ENCODE peak calls at places on chromosomes 2 and 18, in eight cellular contexts. One of them, this sample, is unnamed.

GRCh38 chr2:101063753-101064502 is 61.8 kb downstream of the RPL31 start:
- DNase-seq in fibroblast of the aortic adventitia: peak; percentile 74
- DNase-seq in adrenal gland: no peak
- DNase-seq in amniotic stem cell: no peak
- DNase-seq in epithelial cell of esophagus: peak; percentile 41
- DNase-seq in heart right ventricle: no peak
- DNase-seq in progenitor cell of endocrine pancreas: no peak
- DNase-seq in upper lobe of right lung: no peak
- DNase-seq in this sample: no peak

GRCh38 chr18:23340661-23341060 is 112.4 kb upstream of the RIOK3 start:
- DNase-seq in fibroblast of the aortic adventitia: peak; percentile 39
- DNase-seq in adrenal gland: no peak
- DNase-seq in amniotic stem cell: no peak
- DNase-seq in epithelial cell of esophagus: peak; percentile 61
- DNase-seq in heart right ventricle: peak; percentile 20
- DNase-seq in progenitor cell of endocrine pancreas: no peak
- DNase-seq in upper lobe of right lung: no peak
- DNase-seq in this sample: no peak

GRCh38 chr18:30903566-30903965 is 139.0 kb downstream of the DSC3 start:
- DNase-seq in fibroblast of the aortic adventitia: no peak
- DNase-seq in adrenal gland: no peak
- DNase-seq in amniotic stem cell: no peak
- DNase-seq in epithelial cell of esophagus: peak; percentile 99
- DNase-seq in heart right ventricle: no peak
- DNase-seq in progenitor cell of endocrine pancreas: no peak
- DNase-seq in upper lobe of right lung: no peak
- DNase-seq in this sample: no peak

GRCh38 chr2:46364797-46365457 is 67.7 kb downstream of the EPAS1 start:
- DNase-seq in fibroblast of the aortic adventitia: peak; percentile 85
- DNase-seq in adrenal gland: peak; percentile 59
- DNase-seq in amniotic stem cell: peak; percentile 44
- DNase-seq in epithelial cell of esophagus: peak; percentile 70
- DNase-seq in heart right ventricle: no peak
- DNase-seq in progenitor cell of endocrine pancreas: no peak
- DNase-seq in upper lobe of right lung: no peak
- DNase-seq in this sample: no peak

GRCh38 chr2:38091757-38092156 is 15.8 kb upstream of the CYP1B1 start:
- DNase-seq in fibroblast of the aortic adventitia: no peak
- DNase-seq in adrenal gland: no peak
- DNase-seq in amniotic stem cell: no peak
- DNase-seq in epithelial cell of esophagus: no peak
- DNase-seq in heart right ventricle: no peak
- DNase-seq in progenitor cell of endocrine pancreas: no peak
- DNase-seq in upper lobe of right lung: no peak
- DNase-seq in this sample: no peak

GRCh38 chr2:94966689-94967088 is 58.8 kb upstream of the MAL start:
- DNase-seq in fibroblast of the aortic adventitia: no peak
- DNase-seq in adrenal gland: no peak
- DNase-seq in amniotic stem cell: no peak
- DNase-seq in epithelial cell of esophagus: no peak
- DNase-seq in heart right ventricle: no peak
- DNase-seq in progenitor cell of endocrine pancreas: no peak
- DNase-seq in upper lobe of right lung: no peak
- DNase-seq in this sample: no peak

GRCh38 chr18:58263055-58263732 is 219.2 kb downstream of the NEDD4L start:
- DNase-seq in fibroblast of the aortic adventitia: no peak
- DNase-seq in adrenal gland: no peak
- DNase-seq in amniotic stem cell: no peak
- DNase-seq in epithelial cell of esophagus: peak; percentile 85
- DNase-seq in heart right ventricle: no peak
- DNase-seq in progenitor cell of endocrine pancreas: no peak
- DNase-seq in upper lobe of right lung: no peak
- DNase-seq in this sample: no peak

GRCh38 chr2:204012081-204012653 is 75.6 kb downstream of the ICOS start:
- DNase-seq in fibroblast of the aortic adventitia: no peak
- DNase-seq in adrenal gland: no peak
- DNase-seq in amniotic stem cell: no peak
- DNase-seq in epithelial cell of esophagus: peak; percentile 91
- DNase-seq in heart right ventricle: no peak
- DNase-seq in progenitor cell of endocrine pancreas: no peak
- DNase-seq in upper lobe of right lung: no peak
- DNase-seq in this sample: no peak

GRCh38 chr2:227036527-227036926 is 127.5 kb downstream of the COL4A4 start:
- DNase-seq in fibroblast of the aortic adventitia: no peak
- DNase-seq in adrenal gland: no peak
- DNase-seq in amniotic stem cell: no peak
- DNase-seq in epithelial cell of esophagus: no peak
- DNase-seq in heart right ventricle: no peak
- DNase-seq in progenitor cell of endocrine pancreas: no peak
- DNase-seq in upper lobe of right lung: no peak
- DNase-seq in this sample: no peak

GRCh38 chr2:145563752-145564615 is 1044.1 kb upstream of the ZEB2 start:
- DNase-seq in fibroblast of the aortic adventitia: peak; percentile 8
- DNase-seq in adrenal gland: no peak
- DNase-seq in amniotic stem cell: no peak
- DNase-seq in epithelial cell of esophagus: peak; percentile 91
- DNase-seq in heart right ventricle: no peak
- DNase-seq in progenitor cell of endocrine pancreas: peak; percentile 12
- DNase-seq in upper lobe of right lung: no peak
- DNase-seq in this sample: peak; percentile 24

GRCh38 chr18:44638811-44639210 is 41.9 kb upstream of the SETBP1 start:
- DNase-seq in fibroblast of the aortic adventitia: no peak
- DNase-seq in adrenal gland: no peak
- DNase-seq in amniotic stem cell: no peak
- DNase-seq in epithelial cell of esophagus: peak; percentile 86
- DNase-seq in heart right ventricle: no peak
- DNase-seq in progenitor cell of endocrine pancreas: no peak
- DNase-seq in upper lobe of right lung: no peak
- DNase-seq in this sample: no peak

GRCh38 chr18:66048404-66048803 is 297.6 kb downstream of the CDH7 start:
- DNase-seq in fibroblast of the aortic adventitia: no peak
- DNase-seq in adrenal gland: no peak
- DNase-seq in amniotic stem cell: no peak
- DNase-seq in epithelial cell of esophagus: no peak
- DNase-seq in heart right ventricle: no peak
- DNase-seq in progenitor cell of endocrine pancreas: no peak
- DNase-seq in upper lobe of right lung: no peak
- DNase-seq in this sample: no peak

GRCh38 chr18:52340466-52341378 is 725 bp downstream of the DCC start:
- DNase-seq in fibroblast of the aortic adventitia: no peak
- DNase-seq in adrenal gland: no peak
- DNase-seq in amniotic stem cell: no peak
- DNase-seq in epithelial cell of esophagus: no peak
- DNase-seq in heart right ventricle: no peak
- DNase-seq in progenitor cell of endocrine pancreas: no peak
- DNase-seq in upper lobe of right lung: no peak
- DNase-seq in this sample: no peak

GRCh38 chr2:40401896-40402295 is 50.0 kb downstream of the SLC8A1 start:
- DNase-seq in fibroblast of the aortic adventitia: peak; percentile 81
- DNase-seq in adrenal gland: no peak
- DNase-seq in amniotic stem cell: peak; percentile 8
- DNase-seq in epithelial cell of esophagus: peak; percentile 88
- DNase-seq in heart right ventricle: no peak
- DNase-seq in progenitor cell of endocrine pancreas: no peak
- DNase-seq in upper lobe of right lung: no peak
- DNase-seq in this sample: no peak

GRCh38 chr2:3242747-3243369 is 134.8 kb downstream of the EIPR1 start:
- DNase-seq in fibroblast of the aortic adventitia: peak; percentile 2
- DNase-seq in adrenal gland: peak; percentile 15
- DNase-seq in amniotic stem cell: no peak
- DNase-seq in epithelial cell of esophagus: no peak
- DNase-seq in heart right ventricle: no peak
- DNase-seq in progenitor cell of endocrine pancreas: no peak
- DNase-seq in upper lobe of right lung: no peak
- DNase-seq in this sample: no peak

GRCh38 chr2:201858781-201859180 is 52.4 kb downstream of the CDK15 start:
- DNase-seq in fibroblast of the aortic adventitia: peak; percentile 31
- DNase-seq in adrenal gland: peak; percentile 9
- DNase-seq in amniotic stem cell: no peak
- DNase-seq in epithelial cell of esophagus: peak; percentile 36
- DNase-seq in heart right ventricle: no peak
- DNase-seq in progenitor cell of endocrine pancreas: peak; percentile 38
- DNase-seq in upper lobe of right lung: no peak
- DNase-seq in this sample: no peak

GRCh38 chr18:74546751-74547530 is 12.6 kb downstream of the CNDP1 start:
- DNase-seq in fibroblast of the aortic adventitia: peak; percentile 94
- DNase-seq in adrenal gland: no peak
- DNase-seq in amniotic stem cell: no peak
- DNase-seq in epithelial cell of esophagus: peak; percentile 37
- DNase-seq in heart right ventricle: peak; percentile 39
- DNase-seq in progenitor cell of endocrine pancreas: no peak
- DNase-seq in upper lobe of right lung: no peak
- DNase-seq in this sample: no peak

GRCh38 chr18:36128907-36129299 is 237 bp downstream of the SLC39A6 start:
- DNase-seq in fibroblast of the aortic adventitia: no peak
- DNase-seq in adrenal gland: no peak
- DNase-seq in amniotic stem cell: no peak
- DNase-seq in epithelial cell of esophagus: no peak
- DNase-seq in heart right ventricle: no peak
- DNase-seq in progenitor cell of endocrine pancreas: no peak
- DNase-seq in upper lobe of right lung: no peak
- DNase-seq in this sample: no peak

GRCh38 chr2:19649107-19649506 is 252.7 kb downstream of the TTC32 start:
- DNase-seq in fibroblast of the aortic adventitia: peak; percentile 37
- DNase-seq in adrenal gland: no peak
- DNase-seq in amniotic stem cell: no peak
- DNase-seq in epithelial cell of esophagus: peak; percentile 60
- DNase-seq in heart right ventricle: no peak
- DNase-seq in progenitor cell of endocrine pancreas: no peak
- DNase-seq in upper lobe of right lung: no peak
- DNase-seq in this sample: no peak

GRCh38 chr18:57748770-57749603 is 54.1 kb downstream of the ATP8B1 start:
- DNase-seq in fibroblast of the aortic adventitia: peak; percentile 50
- DNase-seq in adrenal gland: no peak
- DNase-seq in amniotic stem cell: no peak
- DNase-seq in epithelial cell of esophagus: peak; percentile 82
- DNase-seq in heart right ventricle: no peak
- DNase-seq in progenitor cell of endocrine pancreas: no peak
- DNase-seq in upper lobe of right lung: no peak
- DNase-seq in this sample: no peak

GRCh38 chr2:234996467-234997270 is 44.9 kb downstream of the SH3BP4 start:
- DNase-seq in fibroblast of the aortic adventitia: peak; percentile 45
- DNase-seq in adrenal gland: no peak
- DNase-seq in amniotic stem cell: peak; percentile 62
- DNase-seq in epithelial cell of esophagus: no peak
- DNase-seq in heart right ventricle: no peak
- DNase-seq in progenitor cell of endocrine pancreas: no peak
- DNase-seq in upper lobe of right lung: no peak
- DNase-seq in this sample: no peak

GRCh38 chr2:100197643-100198153 is 55.3 kb upstream of the AFF3 start:
- DNase-seq in fibroblast of the aortic adventitia: peak; percentile 49
- DNase-seq in adrenal gland: peak; percentile 40
- DNase-seq in amniotic stem cell: no peak
- DNase-seq in epithelial cell of esophagus: no peak
- DNase-seq in heart right ventricle: peak; percentile 77
- DNase-seq in progenitor cell of endocrine pancreas: no peak
- DNase-seq in upper lobe of right lung: peak; percentile 88
- DNase-seq in this sample: peak; percentile 25

GRCh38 chr2:211455225-211455841 is 898.9 kb downstream of the CPS1 start:
- DNase-seq in fibroblast of the aortic adventitia: peak; percentile 60
- DNase-seq in adrenal gland: peak; percentile 46
- DNase-seq in amniotic stem cell: peak; percentile 4
- DNase-seq in epithelial cell of esophagus: peak; percentile 57
- DNase-seq in heart right ventricle: no peak
- DNase-seq in progenitor cell of endocrine pancreas: peak; percentile 27
- DNase-seq in upper lobe of right lung: no peak
- DNase-seq in this sample: peak; percentile 5

GRCh38 chr2:12051831-12052230 is 305.4 kb downstream of the LPIN1 start:
- DNase-seq in fibroblast of the aortic adventitia: peak; percentile 39
- DNase-seq in adrenal gland: no peak
- DNase-seq in amniotic stem cell: no peak
- DNase-seq in epithelial cell of esophagus: peak; percentile 40
- DNase-seq in heart right ventricle: no peak
- DNase-seq in progenitor cell of endocrine pancreas: no peak
- DNase-seq in upper lobe of right lung: no peak
- DNase-seq in this sample: no peak

GRCh38 chr2:151765760-151766159 is 31.5 kb upstream of the NEB start:
- DNase-seq in fibroblast of the aortic adventitia: no peak
- DNase-seq in adrenal gland: no peak
- DNase-seq in amniotic stem cell: no peak
- DNase-seq in epithelial cell of esophagus: no peak
- DNase-seq in heart right ventricle: no peak
- DNase-seq in progenitor cell of endocrine pancreas: no peak
- DNase-seq in upper lobe of right lung: no peak
- DNase-seq in this sample: no peak

GRCh38 chr18:60049172-60049571 is 149.4 kb downstream of the PMAIP1 start:
- DNase-seq in fibroblast of the aortic adventitia: no peak
- DNase-seq in adrenal gland: no peak
- DNase-seq in amniotic stem cell: no peak
- DNase-seq in epithelial cell of esophagus: no peak
- DNase-seq in heart right ventricle: no peak
- DNase-seq in progenitor cell of endocrine pancreas: no peak
- DNase-seq in upper lobe of right lung: no peak
- DNase-seq in this sample: no peak

GRCh38 chr2:99569393-99569792 is 79.6 kb upstream of the REV1 start:
- DNase-seq in fibroblast of the aortic adventitia: no peak
- DNase-seq in adrenal gland: no peak
- DNase-seq in amniotic stem cell: no peak
- DNase-seq in epithelial cell of esophagus: no peak
- DNase-seq in heart right ventricle: no peak
- DNase-seq in progenitor cell of endocrine pancreas: no peak
- DNase-seq in upper lobe of right lung: no peak
- DNase-seq in this sample: no peak

GRCh38 chr2:120989556-120989848 is 253.8 kb downstream of the GLI2 start:
- DNase-seq in fibroblast of the aortic adventitia: no peak
- DNase-seq in adrenal gland: no peak
- DNase-seq in amniotic stem cell: no peak
- DNase-seq in epithelial cell of esophagus: no peak
- DNase-seq in heart right ventricle: no peak
- DNase-seq in progenitor cell of endocrine pancreas: no peak
- DNase-seq in upper lobe of right lung: no peak
- DNase-seq in this sample: no peak

GRCh38 chr2:84652430-84652829 is 136.1 kb downstream of the DNAH6 start:
- DNase-seq in fibroblast of the aortic adventitia: no peak
- DNase-seq in adrenal gland: no peak
- DNase-seq in amniotic stem cell: no peak
- DNase-seq in epithelial cell of esophagus: no peak
- DNase-seq in heart right ventricle: no peak
- DNase-seq in progenitor cell of endocrine pancreas: no peak
- DNase-seq in upper lobe of right lung: no peak
- DNase-seq in this sample: no peak

GRCh38 chr2:128639693-128640092 is 321.0 kb upstream of the HS6ST1 start:
- DNase-seq in fibroblast of the aortic adventitia: peak; percentile 5
- DNase-seq in adrenal gland: no peak
- DNase-seq in amniotic stem cell: no peak
- DNase-seq in epithelial cell of esophagus: no peak
- DNase-seq in heart right ventricle: no peak
- DNase-seq in progenitor cell of endocrine pancreas: peak; percentile 7
- DNase-seq in upper lobe of right lung: peak; percentile 27
- DNase-seq in this sample: no peak

This sample was measured in brain pericyte.